ENCODE peak calls at places on chromosomes 7 and 10, in six cellular contexts. R is cardiac muscle cell; H is CD4-positive, alpha-beta T cell; I is lung; X is HCT116; S is RWPE1. E is an unnamed sample.

GRCh38 chr7:139648941-139649425 is 125.5 kb downstream of the CLEC2L start:
- DNase-seq in R (no peak), H (no peak), I (peak; percentile 42), X (no peak), S (no peak), E (no peak)

GRCh38 chr10:6694447-6695155 is 114.5 kb upstream of the PRKCQ start:
- DNase-seq in R (no peak), H (no peak), I (no peak), X (no peak), S (peak; percentile 14), E (no peak)

GRCh38 chr10:122112021-122112616 is 123.2 kb downstream of the TACC2 start:
- DNase-seq in R (no peak), H (no peak), I (no peak), X (peak; percentile 16), S (no peak), E (no peak)

GRCh38 chr7:95434501-95435421 is at the start of gene PON2:
- DNase-seq in R (peak; percentile 92), H (peak; percentile 15), I (peak; percentile 85), X (peak; percentile 57), S (peak; percentile 80), E (peak; percentile 65)

GRCh38 chr7:131509087-131509486 is 47.3 kb downstream of the PODXL start:
- DNase-seq in R (no peak), H (no peak), I (no peak), X (no peak), S (no peak), E (no peak)

GRCh38 chr10:71049994-71050393 is 161.6 kb upstream of the PCBD1 start:
- DNase-seq in R (no peak), H (no peak), I (no peak), X (no peak), S (no peak), E (no peak)

GRCh38 chr7:33494473-33494872 is 365.1 kb downstream of the BBS9 start:
- DNase-seq in R (no peak), H (no peak), I (no peak), X (no peak), S (no peak), E (no peak)

GRCh38 chr7:76202666-76203030 is 952 bp downstream of the SRRM3 start:
- DNase-seq in R (no peak), H (no peak), I (no peak), X (no peak), S (no peak), E (no peak)

GRCh38 chr10:117723343-117723742 is 180.8 kb downstream of the EMX2 start:
- DNase-seq in R (no peak), H (no peak), I (no peak), X (no peak), S (no peak), E (no peak)

GRCh38 chr10:126499744-126500143 is 111.5 kb upstream of the ADAM12 start:
- DNase-seq in R (no peak), H (no peak), I (no peak), X (no peak), S (no peak), E (no peak)

GRCh38 chr7:74069790-74070618 is 13.6 kb upstream of the LIMK1 start:
- DNase-seq in R (no peak), H (no peak), I (no peak), X (no peak), S (no peak), E (no peak)

GRCh38 chr7:142434666-142435174 is 176.9 kb upstream of the PRSS58 start:
- DNase-seq in R (no peak), H (no peak), I (no peak), X (no peak), S (no peak), E (no peak)

GRCh38 chr10:124624875-124625274 is 119.3 kb downstream of the FAM53B start:
- DNase-seq in R (no peak), H (no peak), I (no peak), X (no peak), S (no peak), E (no peak)

GRCh38 chr10:84200537-84201243 is 6.4 kb downstream of the CDHR1 start:
- DNase-seq in R (no peak), H (no peak), I (no peak), X (no peak), S (no peak), E (no peak)

GRCh38 chr10:92691591-92692084 is 1.9 kb downstream of the HHEX start:
- DNase-seq in R (no peak), H (no peak), I (peak; percentile 61), X (no peak), S (no peak), E (no peak)

DNA sequence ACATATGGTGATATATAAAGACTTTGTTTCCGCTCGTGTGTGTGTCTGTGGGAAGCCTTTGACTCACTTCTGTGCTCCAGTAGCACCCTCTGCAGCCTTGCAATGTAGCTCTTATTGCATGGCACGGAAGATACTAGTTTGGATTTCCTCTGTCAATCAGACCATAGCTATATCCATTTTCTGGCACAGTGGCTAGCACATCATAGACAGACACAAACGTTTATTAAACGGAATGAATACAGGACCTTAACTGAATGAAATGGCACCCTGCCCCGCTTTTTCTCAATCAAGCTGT is 124.0 kb upstream of the PTPN20 start:
- DNase-seq in R (peak; percentile 51), H (no peak), I (no peak), X (no peak), S (peak; percentile 0), E (peak; percentile 64)
- TF ChIP-seq CTCF in R (peak; percentile 3), H (no peak), I (no peak), X (no peak), S (no peak), E (peak; percentile 49)

GRCh38 chr10:21495686-21496284 is 29.7 kb downstream of the SKIDA1 start:
- DNase-seq in R (peak; percentile 95), H (peak; percentile 85), I (peak; percentile 84), X (peak; percentile 67), S (peak; percentile 92), E (peak; percentile 94)

GRCh38 chr10:21493841-21494220 is 31.7 kb downstream of the SKIDA1 start:
- DNase-seq in R (no peak), H (no peak), I (no peak), X (no peak), S (no peak), E (no peak)

GRCh38 chr10:21495002-21495685 is 30.3 kb downstream of the SKIDA1 start:
- DNase-seq in R (no peak), H (no peak), I (no peak), X (no peak), S (peak; percentile 6), E (no peak)

GRCh38 chr10:21496285-21497176 is 29.0 kb downstream of the SKIDA1 start:
- DNase-seq in R (peak; percentile 54), H (peak; percentile 55), I (peak; percentile 46), X (no peak), S (peak; percentile 41), E (peak; percentile 51)

GRCh38 chr10:21494221-21495001 is 31.1 kb downstream of the SKIDA1 start:
- DNase-seq in R (peak; percentile 65), H (no peak), I (no peak), X (no peak), S (no peak), E (peak; percentile 52)
- H3K27ac ChIP-seq in R (peak overlapping the region; percentile 94), H (no peak overlapping the region), I (peak overlapping the region; percentile 57), X (no peak overlapping the region), S (peak overlapping the region; percentile 92), E (peak overlapping the region; percentile 59)

GRCh38 chr7:78020874-78021249 is 222.3 kb downstream of the PHTF2 start:
- DNase-seq in R (peak; percentile 3), H (no peak), I (no peak), X (no peak), S (no peak), E (no peak)

GRCh38 chr7:78017621-78018100 is 219.1 kb downstream of the PHTF2 start:
- DNase-seq in R (no peak), H (no peak), I (no peak), X (no peak), S (no peak), E (no peak)

GRCh38 chr7:78018541-78019456 is 220.2 kb downstream of the PHTF2 start:
- DNase-seq in R (peak; percentile 68), H (no peak), I (no peak), X (no peak), S (peak; percentile 25), E (peak; percentile 7)

GRCh38 chr7:78020131-78020873 is 221.7 kb downstream of the PHTF2 start:
- DNase-seq in R (peak; percentile 90), H (no peak), I (peak; percentile 74), X (peak; percentile 45), S (peak; percentile 72), E (no peak)

GRCh38 chr7:78019457-78020130 is 221.0 kb downstream of the PHTF2 start:
- DNase-seq in R (peak; percentile 94), H (peak; percentile 34), I (peak; percentile 91), X (peak; percentile 23), S (peak; percentile 79), E (peak; percentile 81)
- TF ChIP-seq CTCF in R (peak; percentile 19), H (no peak), I (peak; percentile 1), X (no peak), S (no peak), E (peak; percentile 23)

GRCh38 chr7:116672596-116673503 is 854 bp downstream of the MET start:
- DNase-seq in R (peak; percentile 16), H (no peak), I (no peak), X (no peak), S (no peak), E (no peak)
- H3K27ac ChIP-seq in R (no peak overlapping the region), H (no peak overlapping the region), I (peak overlapping the region; percentile 85), X (peak overlapping the region; percentile 90), S (peak overlapping the region; percentile 97), E (peak overlapping the region; percentile 87)

GRCh38 chr10:115125505-115125904 is 32.3 kb downstream of the ATRNL1 start:
- DNase-seq in R (no peak), H (no peak), I (no peak), X (no peak), S (no peak), E (no peak)

DNA sequence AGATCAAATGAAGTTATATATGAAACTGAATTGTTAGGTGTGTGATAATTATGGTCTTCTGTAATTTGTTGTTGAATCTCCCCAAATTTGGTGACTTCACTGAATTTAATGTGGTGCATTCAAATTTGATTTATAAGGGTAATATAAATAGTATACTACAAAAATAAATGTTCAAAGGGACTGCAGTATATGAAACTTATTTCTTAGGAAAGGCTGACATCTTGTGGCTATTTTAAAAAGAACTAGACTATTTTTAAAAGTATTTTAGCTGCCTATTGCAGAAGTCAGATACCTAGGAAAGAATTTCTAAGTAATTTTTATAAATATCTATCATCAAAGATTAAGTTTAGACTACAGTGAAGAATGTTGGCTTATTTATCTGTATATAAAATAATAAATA is 36.6 kb downstream of the ATRNL1 start:
- DNase-seq in R (peak; percentile 54), H (no peak), I (no peak), X (peak; percentile 43), S (peak; percentile 20), E (no peak)
- TF ChIP-seq CTCF in R (peak; percentile 26), H (peak; percentile 27), I (no peak), X (no peak), S (peak; percentile 36), E (peak; percentile 54)

DNA sequence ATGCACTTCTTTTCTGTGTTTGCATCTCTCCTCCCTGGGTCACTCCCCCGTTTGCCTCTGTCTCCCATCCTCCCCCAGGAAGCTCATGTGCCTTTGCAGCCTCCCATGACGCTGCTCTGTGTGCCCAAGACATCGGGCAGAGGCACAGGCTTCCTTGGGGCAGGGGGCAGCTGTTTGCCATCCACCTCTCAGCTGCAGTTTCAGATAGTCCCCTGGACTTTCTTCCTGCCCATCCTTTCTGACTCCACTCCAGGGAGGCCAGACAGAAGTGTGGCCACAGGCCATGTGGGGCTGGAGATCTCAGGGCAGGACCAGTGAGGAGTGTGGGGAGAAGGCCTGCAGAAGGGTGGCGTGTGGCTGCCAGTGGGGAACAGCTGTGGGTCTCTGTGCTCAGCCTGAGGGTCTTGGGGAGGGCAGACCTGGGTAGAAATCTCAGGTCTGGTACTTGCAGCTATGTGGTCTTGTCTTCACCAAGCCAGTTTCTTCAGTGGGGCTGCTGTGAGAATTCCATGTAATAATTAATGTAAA is 10.6 kb upstream of the SAMD8 start:
- DNase-seq in R (no peak), H (no peak), I (no peak), X (no peak), S (no peak), E (no peak)
- H3K27ac ChIP-seq in R (no peak overlapping the region), H (no peak overlapping the region), I (no peak overlapping the region), X (no peak overlapping the region), S (peak overlapping the region; percentile 18), E (no peak overlapping the region)

GRCh38 chr7:64636386-64636785 is 29.5 kb upstream of the ZNF107 start:
- DNase-seq in R (no peak), H (no peak), I (no peak), X (no peak), S (no peak), E (no peak)
- TF ChIP-seq CTCF in R (no peak), H (no peak), I (no peak), X (peak; percentile 41), S (no peak), E (peak; percentile 27)